ENCODE peak calls at places on chromosomes 11 and 22, in ten cellular contexts. One of them, this sample, is unnamed.

GRCh38 chr22:17205432-17205831 is 13.8 kb downstream of the ADA2 start:
- DNase-seq in choroid plexus epithelial cell: no peak
- DNase-seq in cardiac muscle cell: peak
- DNase-seq in HFFc6: no peak
- DNase-seq in PC-9: no peak
- DNase-seq in thoracic aorta: no peak
- DNase-seq in dorsolateral prefrontal cortex: no peak
- DNase-seq in pancreas: no peak
- DNase-seq in sigmoid colon: no peak
- DNase-seq in heart left ventricle: no peak
- DNase-seq in this sample: no peak

GRCh38 chr11:35242843-35243242 is 103.9 kb downstream of the CD44 start:
- DNase-seq in choroid plexus epithelial cell: no peak
- DNase-seq in cardiac muscle cell: no peak
- DNase-seq in HFFc6: no peak
- DNase-seq in PC-9: no peak
- DNase-seq in thoracic aorta: no peak
- DNase-seq in dorsolateral prefrontal cortex: no peak
- DNase-seq in pancreas: no peak
- DNase-seq in sigmoid colon: no peak
- DNase-seq in heart left ventricle: no peak
- DNase-seq in this sample: no peak

GRCh38 chr11:108007819-108008218 is 879 bp upstream of the CUL5 start:
- DNase-seq in choroid plexus epithelial cell: no peak
- DNase-seq in cardiac muscle cell: no peak
- DNase-seq in HFFc6: no peak
- DNase-seq in PC-9: no peak
- DNase-seq in thoracic aorta: no peak
- DNase-seq in dorsolateral prefrontal cortex: no peak
- DNase-seq in pancreas: peak
- DNase-seq in sigmoid colon: no peak
- DNase-seq in heart left ventricle: peak
- DNase-seq in this sample: no peak

GRCh38 chr11:108319541-108320145 is 96.8 kb downstream of the ATM start:
- DNase-seq in choroid plexus epithelial cell: peak
- DNase-seq in cardiac muscle cell: no peak
- DNase-seq in HFFc6: peak
- DNase-seq in PC-9: peak
- DNase-seq in thoracic aorta: no peak
- DNase-seq in dorsolateral prefrontal cortex: no peak
- DNase-seq in pancreas: no peak
- DNase-seq in sigmoid colon: no peak
- DNase-seq in heart left ventricle: no peak
- DNase-seq in this sample: no peak

GRCh38 chr11:127073621-127074020 is 73.1 kb upstream of the KIRREL3 start:
- DNase-seq in choroid plexus epithelial cell: no peak
- DNase-seq in cardiac muscle cell: no peak
- DNase-seq in HFFc6: no peak
- DNase-seq in PC-9: no peak
- DNase-seq in thoracic aorta: no peak
- DNase-seq in dorsolateral prefrontal cortex: no peak
- DNase-seq in pancreas: no peak
- DNase-seq in sigmoid colon: no peak
- DNase-seq in heart left ventricle: no peak
- DNase-seq in this sample: no peak

GRCh38 chr11:6755303-6755952 is 16.3 kb downstream of the OR2AG2 start:
- DNase-seq in choroid plexus epithelial cell: peak
- DNase-seq in cardiac muscle cell: peak
- DNase-seq in HFFc6: peak
- DNase-seq in PC-9: no peak
- DNase-seq in thoracic aorta: no peak
- DNase-seq in dorsolateral prefrontal cortex: no peak
- DNase-seq in pancreas: no peak
- DNase-seq in sigmoid colon: no peak
- DNase-seq in heart left ventricle: no peak
- DNase-seq in this sample: peak

GRCh38 chr11:47296045-47296444 is 26.1 kb downstream of the MADD start:
- DNase-seq in choroid plexus epithelial cell: no peak
- DNase-seq in cardiac muscle cell: no peak
- DNase-seq in HFFc6: no peak
- DNase-seq in PC-9: no peak
- DNase-seq in thoracic aorta: no peak
- DNase-seq in dorsolateral prefrontal cortex: no peak
- DNase-seq in pancreas: no peak
- DNase-seq in sigmoid colon: no peak
- DNase-seq in heart left ventricle: no peak
- DNase-seq in this sample: no peak

GRCh38 chr22:32020117-32020516 is 22.9 kb upstream of the SLC5A1 start:
- DNase-seq in choroid plexus epithelial cell: peak
- DNase-seq in cardiac muscle cell: peak
- DNase-seq in HFFc6: peak
- DNase-seq in PC-9: peak
- DNase-seq in thoracic aorta: no peak
- DNase-seq in dorsolateral prefrontal cortex: no peak
- DNase-seq in pancreas: no peak
- DNase-seq in sigmoid colon: no peak
- DNase-seq in heart left ventricle: no peak
- DNase-seq in this sample: no peak

GRCh38 chr22:31692186-31692886 is 30.3 kb upstream of the PISD start:
- DNase-seq in choroid plexus epithelial cell: peak
- DNase-seq in cardiac muscle cell: peak
- DNase-seq in HFFc6: peak
- DNase-seq in PC-9: no peak
- DNase-seq in thoracic aorta: no peak
- DNase-seq in dorsolateral prefrontal cortex: no peak
- DNase-seq in pancreas: no peak
- DNase-seq in sigmoid colon: no peak
- DNase-seq in heart left ventricle: no peak
- DNase-seq in this sample: peak

GRCh38 chr11:75536786-75537629 is 11.3 kb upstream of the GDPD5 start:
- DNase-seq in choroid plexus epithelial cell: no peak
- DNase-seq in cardiac muscle cell: no peak
- DNase-seq in HFFc6: no peak
- DNase-seq in PC-9: peak
- DNase-seq in thoracic aorta: no peak
- DNase-seq in dorsolateral prefrontal cortex: no peak
- DNase-seq in pancreas: no peak
- DNase-seq in sigmoid colon: no peak
- DNase-seq in heart left ventricle: peak
- DNase-seq in this sample: peak

GRCh38 chr11:36431429-36432092 is 78.5 kb downstream of the TRAF6 start:
- DNase-seq in choroid plexus epithelial cell: peak
- DNase-seq in cardiac muscle cell: peak
- DNase-seq in HFFc6: peak
- DNase-seq in PC-9: peak
- DNase-seq in thoracic aorta: no peak
- DNase-seq in dorsolateral prefrontal cortex: no peak
- DNase-seq in pancreas: no peak
- DNase-seq in sigmoid colon: peak
- DNase-seq in heart left ventricle: peak
- DNase-seq in this sample: peak

GRCh38 chr11:71066311-71066710 is 186.1 kb downstream of the SHANK2 start:
- DNase-seq in choroid plexus epithelial cell: no peak
- DNase-seq in cardiac muscle cell: no peak
- DNase-seq in HFFc6: no peak
- DNase-seq in PC-9: no peak
- DNase-seq in thoracic aorta: no peak
- DNase-seq in dorsolateral prefrontal cortex: no peak
- DNase-seq in pancreas: no peak
- DNase-seq in sigmoid colon: no peak
- DNase-seq in heart left ventricle: no peak
- DNase-seq in this sample: no peak

GRCh38 chr11:121104223-121104831 is 3.3 kb downstream of the TECTA start:
- DNase-seq in choroid plexus epithelial cell: no peak
- DNase-seq in cardiac muscle cell: no peak
- DNase-seq in HFFc6: no peak
- DNase-seq in PC-9: no peak
- DNase-seq in thoracic aorta: no peak
- DNase-seq in dorsolateral prefrontal cortex: no peak
- DNase-seq in pancreas: no peak
- DNase-seq in sigmoid colon: peak
- DNase-seq in heart left ventricle: no peak
- DNase-seq in this sample: no peak
- TF ChIP-seq CTCF in choroid plexus epithelial cell: peak
- TF ChIP-seq CTCF in cardiac muscle cell: peak
- TF ChIP-seq CTCF in HFFc6: peak
- TF ChIP-seq CTCF in PC-9: peak
- TF ChIP-seq CTCF in thoracic aorta: no peak
- TF ChIP-seq CTCF in dorsolateral prefrontal cortex: no peak
- TF ChIP-seq CTCF in pancreas: no peak
- TF ChIP-seq CTCF in sigmoid colon: no peak
- TF ChIP-seq CTCF in heart left ventricle: no peak
- TF ChIP-seq CTCF in this sample: no peak

GRCh38 chr11:125756050-125756449 is 10.0 kb downstream of the PATE1 start:
- DNase-seq in choroid plexus epithelial cell: no peak
- DNase-seq in cardiac muscle cell: no peak
- DNase-seq in HFFc6: no peak
- DNase-seq in PC-9: no peak
- DNase-seq in thoracic aorta: no peak
- DNase-seq in dorsolateral prefrontal cortex: no peak
- DNase-seq in pancreas: no peak
- DNase-seq in sigmoid colon: no peak
- DNase-seq in heart left ventricle: no peak
- DNase-seq in this sample: no peak

GRCh38 chr11:125745979-125746378 is at the start of gene PATE1:
- DNase-seq in choroid plexus epithelial cell: no peak
- DNase-seq in cardiac muscle cell: no peak
- DNase-seq in HFFc6: no peak
- DNase-seq in PC-9: no peak
- DNase-seq in thoracic aorta: no peak
- DNase-seq in dorsolateral prefrontal cortex: no peak
- DNase-seq in pancreas: no peak
- DNase-seq in sigmoid colon: no peak
- DNase-seq in heart left ventricle: no peak
- DNase-seq in this sample: no peak

DNA sequence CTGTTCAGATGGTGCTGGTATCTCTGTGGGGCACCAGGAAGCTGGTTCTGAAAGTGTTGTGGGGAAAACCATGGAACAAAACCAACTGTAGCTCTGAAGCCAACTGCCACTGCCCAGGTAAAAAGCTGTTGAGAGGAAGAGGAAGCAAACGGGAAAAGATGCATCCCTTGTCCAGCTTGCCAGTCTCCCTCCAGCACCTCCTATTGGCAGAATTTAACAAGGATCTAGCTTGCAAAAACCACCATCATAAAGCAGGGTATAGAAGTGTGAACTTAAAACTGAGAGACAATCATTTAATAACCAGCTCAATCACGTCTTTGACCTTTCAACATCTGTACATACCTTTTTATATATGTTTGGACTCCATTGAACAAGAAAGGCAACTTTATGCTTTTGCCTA is 4.5 kb downstream of the PATE1 start:
- DNase-seq in choroid plexus epithelial cell: no peak
- DNase-seq in cardiac muscle cell: no peak
- DNase-seq in HFFc6: no peak
- DNase-seq in PC-9: no peak
- DNase-seq in thoracic aorta: no peak
- DNase-seq in dorsolateral prefrontal cortex: no peak
- DNase-seq in pancreas: no peak
- DNase-seq in sigmoid colon: no peak
- DNase-seq in heart left ventricle: no peak
- DNase-seq in this sample: no peak
- TF ChIP-seq CTCF in choroid plexus epithelial cell: no peak
- TF ChIP-seq CTCF in cardiac muscle cell: no peak
- TF ChIP-seq CTCF in HFFc6: no peak
- TF ChIP-seq CTCF in PC-9: no peak
- TF ChIP-seq CTCF in thoracic aorta: no peak
- TF ChIP-seq CTCF in dorsolateral prefrontal cortex: no peak
- TF ChIP-seq CTCF in pancreas: no peak
- TF ChIP-seq CTCF in sigmoid colon: no peak
- TF ChIP-seq CTCF in heart left ventricle: no peak
- TF ChIP-seq CTCF in this sample: no peak

GRCh38 chr11:44207292-44207691 is 102.6 kb downstream of the ALX4 start:
- DNase-seq in choroid plexus epithelial cell: no peak
- DNase-seq in cardiac muscle cell: no peak
- DNase-seq in HFFc6: no peak
- DNase-seq in PC-9: no peak
- DNase-seq in thoracic aorta: no peak
- DNase-seq in dorsolateral prefrontal cortex: no peak
- DNase-seq in pancreas: no peak
- DNase-seq in sigmoid colon: no peak
- DNase-seq in heart left ventricle: no peak
- DNase-seq in this sample: no peak
- TF ChIP-seq CTCF in choroid plexus epithelial cell: no peak
- TF ChIP-seq CTCF in cardiac muscle cell: no peak
- TF ChIP-seq CTCF in HFFc6: no peak
- TF ChIP-seq CTCF in PC-9: no peak
- TF ChIP-seq CTCF in thoracic aorta: no peak
- TF ChIP-seq CTCF in dorsolateral prefrontal cortex: no peak
- TF ChIP-seq CTCF in pancreas: no peak
- TF ChIP-seq CTCF in sigmoid colon: no peak
- TF ChIP-seq CTCF in heart left ventricle: no peak
- TF ChIP-seq CTCF in this sample: no peak

GRCh38 chr11:132588366-132588765 is 943.9 kb downstream of the OPCML start:
- DNase-seq in choroid plexus epithelial cell: no peak
- DNase-seq in cardiac muscle cell: no peak
- DNase-seq in HFFc6: no peak
- DNase-seq in PC-9: no peak
- DNase-seq in thoracic aorta: no peak
- DNase-seq in dorsolateral prefrontal cortex: no peak
- DNase-seq in pancreas: no peak
- DNase-seq in sigmoid colon: no peak
- DNase-seq in heart left ventricle: no peak
- DNase-seq in this sample: no peak

GRCh38 chr11:132587716-132588115 is 944.6 kb downstream of the OPCML start:
- DNase-seq in choroid plexus epithelial cell: no peak
- DNase-seq in cardiac muscle cell: no peak
- DNase-seq in HFFc6: no peak
- DNase-seq in PC-9: no peak
- DNase-seq in thoracic aorta: no peak
- DNase-seq in dorsolateral prefrontal cortex: no peak
- DNase-seq in pancreas: no peak
- DNase-seq in sigmoid colon: no peak
- DNase-seq in heart left ventricle: no peak
- DNase-seq in this sample: no peak

GRCh38 chr11:132589802-132590201 is 942.5 kb downstream of the OPCML start:
- DNase-seq in choroid plexus epithelial cell: no peak
- DNase-seq in cardiac muscle cell: no peak
- DNase-seq in HFFc6: no peak
- DNase-seq in PC-9: no peak
- DNase-seq in thoracic aorta: no peak
- DNase-seq in dorsolateral prefrontal cortex: no peak
- DNase-seq in pancreas: no peak
- DNase-seq in sigmoid colon: no peak
- DNase-seq in heart left ventricle: no peak
- DNase-seq in this sample: no peak

GRCh38 chr11:132590554-132590953 is 941.7 kb downstream of the OPCML start:
- DNase-seq in choroid plexus epithelial cell: no peak
- DNase-seq in cardiac muscle cell: no peak
- DNase-seq in HFFc6: no peak
- DNase-seq in PC-9: no peak
- DNase-seq in thoracic aorta: no peak
- DNase-seq in dorsolateral prefrontal cortex: no peak
- DNase-seq in pancreas: no peak
- DNase-seq in sigmoid colon: no peak
- DNase-seq in heart left ventricle: no peak
- DNase-seq in this sample: no peak

DNA sequence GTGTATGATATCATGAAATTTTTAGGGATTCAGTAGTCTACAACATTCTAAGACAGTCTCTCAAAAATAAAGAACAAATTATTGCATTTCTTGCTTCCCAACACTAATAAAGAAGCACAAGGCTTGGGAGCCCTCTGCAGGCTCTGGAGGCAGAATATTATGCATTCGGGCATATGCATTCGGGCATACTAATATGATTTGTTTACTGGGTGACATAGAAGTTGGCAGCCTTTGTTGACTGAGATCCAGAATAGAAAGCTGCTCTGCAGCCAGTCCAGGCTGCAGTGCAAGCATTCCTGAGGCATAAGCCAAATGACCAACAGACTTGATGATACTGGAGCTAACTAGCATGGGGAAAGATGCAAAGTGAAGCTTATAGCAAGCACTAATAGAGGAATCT is 945.5 kb downstream of the OPCML start:
- DNase-seq in choroid plexus epithelial cell: peak
- DNase-seq in cardiac muscle cell: peak
- DNase-seq in HFFc6: peak
- DNase-seq in PC-9: no peak
- DNase-seq in thoracic aorta: no peak
- DNase-seq in dorsolateral prefrontal cortex: no peak
- DNase-seq in pancreas: no peak
- DNase-seq in sigmoid colon: no peak
- DNase-seq in heart left ventricle: no peak
- DNase-seq in this sample: no peak
- TF ChIP-seq CTCF in choroid plexus epithelial cell: peak
- TF ChIP-seq CTCF in cardiac muscle cell: no peak
- TF ChIP-seq CTCF in HFFc6: peak
- TF ChIP-seq CTCF in PC-9: no peak
- TF ChIP-seq CTCF in thoracic aorta: no peak
- TF ChIP-seq CTCF in dorsolateral prefrontal cortex: peak
- TF ChIP-seq CTCF in pancreas: no peak
- TF ChIP-seq CTCF in sigmoid colon: no peak
- TF ChIP-seq CTCF in heart left ventricle: no peak
- TF ChIP-seq CTCF in this sample: no peak